ENCODE peak calls at places on chromosome 17, in nine cellular contexts. T is osteocyte, B is WTC11, Q is activated B cell treated with CpG ODN at 0.5 μM for 24 hours, Z is K562, X is pancreas, P is spleen, I is heart right ventricle, S is IMR-90. E is an unnamed sample.

GRCh38 chr17:40717776-40718175 is 14.2 kb upstream of the KRT24 start:
- DNase-seq in T (no peak), Z (no peak), B (no peak), I (no peak), X (no peak), P (no peak), S (no peak), Q (no peak), E (no peak)

GRCh38 chr17:31171711-31172110 is 76.9 kb downstream of the NF1 start:
- DNase-seq in P (no peak), T (no peak), B (no peak), I (no peak), X (no peak), S (peak), Q (no peak), Z (no peak), E (no peak)

GRCh38 chr17:81392909-81393654 is 2.2 kb upstream of the BAHCC1 start:
- DNase-seq in B (peak), I (peak), Q (peak), X (no peak), P (no peak), Z (no peak), S (no peak), T (no peak), E (no peak)

GRCh38 chr17:12712941-12713340 is 47.3 kb downstream of the MYOCD start:
- DNase-seq in P (no peak), X (no peak), B (no peak), T (no peak), Q (no peak), Z (no peak), S (no peak), I (no peak), E (no peak)

GRCh38 chr17:32912218-32912897 is 15.6 kb upstream of the TMEM98 start:
- DNase-seq in Z (peak), S (peak), I (peak), X (peak), T (no peak), Q (no peak), P (no peak), B (peak), E (no peak)

GRCh38 chr17:61479493-61480413 is 27.5 kb downstream of the TBX4 start:
- DNase-seq in X (no peak), I (no peak), S (no peak), T (no peak), Z (no peak), P (peak), B (no peak), Q (no peak), E (no peak)

GRCh38 chr17:681738-682137 is 32.9 kb downstream of the VPS53 start:
- DNase-seq in B (no peak), Z (no peak), P (no peak), Q (no peak), X (no peak), S (peak), T (no peak), I (no peak), E (no peak)

GRCh38 chr17:82590881-82591539 is 57.2 kb downstream of the WDR45B start:
- DNase-seq in Z (no peak), B (no peak), I (no peak), T (no peak), Q (no peak), X (no peak), S (no peak), P (no peak), E (no peak)

GRCh38 chr17:79097226-79098055 is 22.8 kb downstream of the ENGASE start:
- DNase-seq in Q (no peak), S (no peak), P (no peak), T (no peak), I (no peak), Z (no peak), X (no peak), B (peak), E (no peak)

GRCh38 chr17:62626719-62627218 is 701 bp upstream of the MRC2 start:
- DNase-seq in P (no peak), T (no peak), I (peak), B (peak), Z (no peak), X (no peak), Q (no peak), S (peak), E (no peak)

GRCh38 chr17:4785311-4786110 is 653 bp downstream of the VMO1 start:
- DNase-seq in X (no peak), S (no peak), Q (no peak), T (no peak), B (no peak), I (no peak), Z (no peak), P (no peak), E (no peak)

GRCh38 chr17:1440921-1441320 is 15.1 kb downstream of the CRK start:
- DNase-seq in Q (no peak), B (no peak), S (no peak), P (no peak), X (no peak), I (no peak), Z (no peak), T (no peak), E (no peak)

GRCh38 chr17:19991252-19991885 is 13.7 kb upstream of the AKAP10 start:
- DNase-seq in X (no peak), I (no peak), S (no peak), P (no peak), Q (no peak), B (no peak), T (peak), Z (no peak), E (no peak)

GRCh38 chr17:81285179-81285878 is 9.8 kb downstream of the SLC38A10 start:
- DNase-seq in Z (peak), Q (peak), I (peak), B (no peak), P (peak), T (no peak), S (peak), X (no peak), E (peak)

GRCh38 chr17:48055531-48056245 is 7.5 kb downstream of the NFE2L1 start:
- DNase-seq in Z (peak), Q (peak), T (no peak), S (peak), I (no peak), B (peak), X (no peak), P (peak), E (no peak)

GRCh38 chr17:80760501-80760900 is 215.9 kb downstream of the RPTOR start:
- DNase-seq in X (peak), Z (no peak), B (no peak), Q (no peak), P (peak), T (no peak), I (no peak), S (no peak), E (peak)

GRCh38 chr17:4509402-4509801 is 10.7 kb downstream of the SPNS2 start:
- DNase-seq in T (no peak), P (peak), I (no peak), Q (no peak), B (no peak), Z (no peak), S (no peak), X (no peak), E (no peak)

GRCh38 chr17:82283208-82283749 is 9.8 kb upstream of the CSNK1D start:
- DNase-seq in P (no peak), Q (no peak), T (no peak), S (peak), X (no peak), Z (no peak), I (no peak), B (no peak), E (peak)

GRCh38 chr17:15398291-15398690 is 56.9 kb upstream of the TEKT3 start:
- DNase-seq in B (no peak), T (no peak), S (peak), X (no peak), Z (no peak), I (no peak), Q (no peak), P (no peak), E (no peak)

GRCh38 chr17:18026408-18026776 is 12.6 kb downstream of the ATPAF2 start:
- DNase-seq in I (peak), T (no peak), Z (no peak), P (no peak), X (no peak), Q (no peak), B (no peak), S (peak), E (peak)

GRCh38 chr17:18344021-18344420 is 19.3 kb downstream of the SHMT1 start:
- DNase-seq in Z (no peak), T (no peak), P (no peak), Q (no peak), B (no peak), I (no peak), X (no peak), S (no peak), E (no peak)

GRCh38 chr17:29253037-29253436 is 6.4 kb downstream of the CRYBA1 start:
- DNase-seq in X (no peak), S (no peak), Z (no peak), B (no peak), T (no peak), P (no peak), Q (no peak), I (no peak), E (no peak)

GRCh38 chr17:12730421-12730820 is 58.9 kb upstream of the ARHGAP44 start:
- DNase-seq in S (no peak), X (no peak), T (no peak), P (no peak), B (no peak), Z (no peak), I (no peak), Q (no peak), E (no peak)

GRCh38 chr17:13429201-13429600 is 172.5 kb downstream of the HS3ST3A1 start:
- DNase-seq in P (no peak), Z (no peak), S (peak), B (no peak), I (no peak), Q (no peak), X (no peak), T (no peak), E (no peak)

GRCh38 chr17:79987187-79987889 is 48.3 kb downstream of the TBC1D16 start:
- DNase-seq in Z (no peak), B (no peak), T (no peak), I (no peak), P (peak), X (no peak), Q (no peak), S (no peak), E (no peak)

GRCh38 chr17:80303824-80304223 is 43.2 kb downstream of the RNF213 start:
- DNase-seq in X (no peak), Q (no peak), T (no peak), Z (no peak), P (no peak), I (no peak), B (no peak), S (no peak), E (no peak)

GRCh38 chr17:61411114-61411943 is 11.7 kb downstream of the TBX2 start:
- DNase-seq in I (peak), P (peak), Q (no peak), T (peak), X (peak), Z (no peak), B (peak), S (peak), E (peak)

GRCh38 chr17:79179334-79179733 is 104.7 kb downstream of the ENGASE start:
- DNase-seq in S (no peak), Q (no peak), T (no peak), P (no peak), B (no peak), X (no peak), I (no peak), Z (no peak), E (no peak)

GRCh38 chr17:5933430-5933829 is 136.7 kb upstream of the WSCD1 start:
- DNase-seq in Q (no peak), Z (no peak), I (no peak), B (no peak), P (no peak), X (no peak), S (no peak), T (no peak), E (no peak)

GRCh38 chr17:73419051-73419450 is 107.2 kb upstream of the CDC42EP4 start:
- DNase-seq in Z (no peak), B (no peak), P (peak), X (no peak), T (no peak), Q (no peak), S (no peak), I (no peak), E (no peak)

GRCh38 chr17:40485851-40486512 is 15.4 kb downstream of the TNS4 start:
- DNase-seq in B (no peak), T (no peak), X (no peak), P (no peak), I (no peak), Z (peak), S (peak), Q (no peak), E (peak)

GRCh38 chr17:21285164-21286065 is 904 bp downstream of the MAP2K3 start:
- DNase-seq in P (no peak), Q (no peak), Z (peak), B (no peak), T (no peak), S (peak), X (no peak), I (no peak), E (no peak)

GRCh38 chr17:70668276-70668937 is 499.1 kb downstream of the KCNJ2 start:
- DNase-seq in Q (no peak), S (no peak), P (no peak), T (no peak), I (no peak), B (no peak), X (peak), Z (no peak), E (no peak)

GRCh38 chr17:28703552-28704218 is 8.0 kb downstream of the PROCA1 start:
- DNase-seq in Z (no peak), S (no peak), T (no peak), Q (no peak), B (no peak), X (no peak), I (no peak), P (no peak), E (no peak)

GRCh38 chr17:76102944-76103273 is 678 bp downstream of the EXOC7 start:
- DNase-seq in Q (no peak), T (no peak), B (no peak), I (no peak), S (no peak), Z (no peak), X (no peak), P (no peak), E (no peak)

GRCh38 chr17:76104896-76105231 is 1.3 kb upstream of the EXOC7 start:
- DNase-seq in Z (no peak), Q (no peak), I (no peak), B (no peak), P (no peak), S (no peak), X (no peak), T (no peak), E (no peak)

GRCh38 chr17:76104140-76104895 is 731 bp upstream of the EXOC7 start:
- DNase-seq in Q (no peak), S (no peak), P (peak), T (no peak), I (no peak), Z (no peak), B (no peak), X (no peak), E (no peak)

GRCh38 chr17:76103274-76104139 is at the start of gene EXOC7:
- DNase-seq in S (peak), Z (peak), T (peak), Q (peak), X (peak), I (peak), P (peak), B (peak), E (peak)

DNA sequence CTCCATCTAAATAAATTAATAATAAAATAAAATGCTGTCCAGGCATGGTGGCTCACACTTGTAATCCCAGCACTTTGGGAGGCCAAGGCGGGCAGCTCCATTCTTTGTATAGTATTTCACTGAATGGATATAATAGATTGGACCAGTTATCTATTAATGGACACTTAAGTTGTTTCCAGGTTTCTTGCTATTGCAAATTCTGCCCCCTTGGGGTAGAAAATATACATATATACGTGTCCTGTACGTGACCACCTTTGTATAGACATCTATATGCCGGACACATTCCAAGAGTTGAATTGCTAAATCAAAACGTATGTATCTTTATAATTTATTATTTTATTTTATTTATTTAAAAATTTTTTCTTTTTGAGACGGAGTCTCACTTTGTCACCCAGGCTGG is 3.9 kb upstream of the EXOC7 start:
- DNase-seq in T (no peak), P (no peak), X (no peak), Z (peak), B (no peak), I (no peak), S (no peak), Q (no peak), E (no peak)
- TF ChIP-seq CTCF in T (peak), P (peak), X (no peak), Z (peak), B (no peak), I (no peak), S (no peak), Q (no peak), E (peak)

GRCh38 chr17:75093543-75094158 is 5.9 kb downstream of the SLC16A5 start:
- DNase-seq in T (no peak), Q (no peak), S (no peak), X (no peak), P (no peak), Z (no peak), B (no peak), I (no peak), E (no peak)
- TF ChIP-seq CTCF in T (no peak), Q (no peak), S (no peak), X (no peak), P (no peak), Z (no peak), B (no peak), I (no peak), E (no peak)

GRCh38 chr17:45316271-45317112 is at the start of gene MAP3K14:
- DNase-seq in Q (peak), B (peak), I (peak), T (peak), Z (peak), S (peak), X (peak), P (peak), E (peak)
- TF ChIP-seq CTCF in Q (no peak), B (no peak), I (peak), T (peak), Z (no peak), S (peak), X (no peak), P (peak), E (peak)

GRCh38 chr17:8120520-8121443 is 2.5 kb upstream of the ALOXE3 start:
- DNase-seq in P (peak), X (peak), B (peak), T (peak), Z (peak), S (peak), I (peak), Q (peak), E (no peak)
- TF ChIP-seq CTCF in P (peak), X (no peak), B (no peak), T (peak), Z (peak), S (peak), I (peak), Q (no peak), E (no peak)

DNA sequence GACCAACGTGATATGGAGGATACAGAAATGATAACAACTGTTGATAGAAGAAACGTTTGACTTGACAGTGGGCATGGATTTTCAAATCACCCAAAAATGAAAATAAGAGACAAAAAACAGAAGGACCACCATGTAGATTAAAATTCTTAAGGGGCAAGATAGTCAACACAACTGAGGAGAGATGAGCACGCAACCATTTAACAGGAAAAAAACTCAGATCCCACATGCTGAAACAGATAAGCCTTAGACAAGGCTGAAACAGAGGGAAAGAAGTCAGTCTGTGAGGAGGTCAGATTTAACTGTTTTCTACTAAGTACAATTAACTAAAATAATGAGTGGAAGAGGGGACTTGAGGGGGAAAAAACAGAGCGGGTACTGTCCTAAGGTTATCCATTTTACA is 21.2 kb downstream of the RNF43 start:
- DNase-seq in B (no peak), S (no peak), I (no peak), P (no peak), Q (no peak), T (no peak), X (no peak), Z (no peak), E (no peak)
- TF ChIP-seq CTCF in B (no peak), S (no peak), I (no peak), P (no peak), Q (no peak), T (no peak), X (no peak), Z (no peak), E (no peak)

GRCh38 chr17:50507871-50508572 is at the start of gene MYCBPAP:
- DNase-seq in B (peak), S (peak), X (peak), T (peak), P (peak), I (peak), Z (no peak), Q (peak), E (peak)
- TF ChIP-seq CTCF in B (no peak), S (peak), X (no peak), T (peak), P (peak), I (peak), Z (no peak), Q (no peak), E (no peak)

GRCh38 chr17:34397265-34397664 is 34.2 kb upstream of the CCL1 start:
- DNase-seq in X (no peak), B (no peak), S (no peak), P (no peak), Q (no peak), Z (no peak), I (no peak), T (no peak), E (no peak)
- TF ChIP-seq CTCF in X (no peak), B (no peak), S (no peak), P (no peak), Q (no peak), Z (no peak), I (no peak), T (no peak), E (peak)

E was measured in CD14-positive monocyte.